ENCODE peak calls at places on chromosomes 16 and 17, in five cellular contexts. U, L, C, R and D are unnamed samples.

GRCh38 chr16:84052071-84052622 is 9.6 kb upstream of the SLC38A8 start:
- DNase-seq in L (no peak), U (no peak), R (no peak), C (no peak), D (no peak)

GRCh38 chr16:14244344-14245010 is 173.4 kb downstream of the MRTFB start:
- DNase-seq in R (no peak), U (peak; percentile 27), L (no peak), C (peak; percentile 50), D (no peak)

GRCh38 chr16:48433116-48433848 is 48.1 kb upstream of the SIAH1 start:
- DNase-seq in U (no peak), R (no peak), L (no peak), C (no peak), D (no peak)

GRCh38 chr16:20326336-20326735 is 977 bp downstream of the GP2 start:
- DNase-seq in R (no peak), L (no peak), C (no peak), U (no peak), D (no peak)

GRCh38 chr17:13283606-13284005 is 265.8 kb upstream of the ELAC2 start:
- DNase-seq in R (no peak), U (no peak), C (no peak), L (peak; percentile 30), D (no peak)

GRCh38 chr16:52591441-52592215 is 44.7 kb upstream of the TOX3 start:
- DNase-seq in C (no peak), L (no peak), R (no peak), U (no peak), D (no peak)

GRCh38 chr16:50498756-50499155 is 49.4 kb upstream of the NKD1 start:
- DNase-seq in C (peak; percentile 47), L (no peak), R (no peak), U (no peak), D (no peak)

GRCh38 chr17:42484304-42484703 is 25.6 kb downstream of the ATP6V0A1 start:
- DNase-seq in C (no peak), L (no peak), R (no peak), U (no peak), D (peak; percentile 56)

GRCh38 chr16:83441523-83441922 is 366.3 kb upstream of the HSBP1 start:
- DNase-seq in U (peak; percentile 3), L (no peak), R (no peak), C (peak; percentile 15), D (no peak)

GRCh38 chr16:84143784-84144199 is 1.2 kb downstream of the HSDL1 start:
- DNase-seq in U (no peak), R (no peak), L (peak; percentile 62), C (no peak), D (no peak)

GRCh38 chr17:14926073-14926472 is 339.1 kb downstream of the PMP22 start:
- DNase-seq in U (no peak), L (no peak), C (no peak), R (no peak), D (no peak)

GRCh38 chr16:10577305-10578202 is 2.8 kb downstream of the EMP2 start:
- DNase-seq in L (peak; percentile 42), U (no peak), R (no peak), C (peak; percentile 85), D (no peak)

GRCh38 chr17:56175299-56175935 is 22.1 kb downstream of the ANKFN1 start:
- DNase-seq in L (no peak), R (no peak), C (no peak), U (no peak), D (no peak)

GRCh38 chr16:49490321-49490705 is 116.7 kb downstream of the C16orf78 start:
- DNase-seq in C (no peak), R (no peak), U (no peak), L (no peak), D (no peak)

GRCh38 chr16:55240933-55241332 is 83.1 kb upstream of the IRX6 start:
- DNase-seq in U (no peak), C (no peak), L (peak; percentile 63), R (no peak), D (no peak)

GRCh38 chr17:5237541-5238016 is 2.9 kb upstream of the SCIMP start:
- DNase-seq in L (peak; percentile 93), C (peak; percentile 34), U (peak; percentile 78), R (peak; percentile 24), D (peak; percentile 63)

GRCh38 chr16:27951752-27952151 is 111.8 kb downstream of the GSG1L start:
- DNase-seq in R (no peak), C (peak; percentile 65), L (no peak), U (peak; percentile 8), D (no peak)

GRCh38 chr16:89031715-89032659 is 55.0 kb upstream of the CBFA2T3 start:
- DNase-seq in C (no peak), R (no peak), L (no peak), U (no peak), D (no peak)

GRCh38 chr17:63946440-63947363 is 14.6 kb upstream of the CD79B start:
- DNase-seq in R (peak; percentile 61), C (peak; percentile 15), U (peak; percentile 45), L (peak; percentile 78), D (peak; percentile 47)

GRCh38 chr17:65857713-65858112 is 296.3 kb upstream of the AXIN2 start:
- DNase-seq in U (no peak), R (no peak), L (no peak), C (peak; percentile 33), D (no peak)

GRCh38 chr17:83170571-83171260 is 91.3 kb downstream of the METRNL start:
- DNase-seq in R (no peak), C (no peak), L (no peak), U (no peak), D (no peak)

GRCh38 chr17:18950944-18951905 is 740 bp upstream of the SLC5A10 start:
- DNase-seq in R (no peak), U (no peak), L (no peak), C (peak; percentile 21), D (no peak)

GRCh38 chr17:35804658-35805192 is 4.6 kb upstream of the TAF15 start:
- DNase-seq in U (peak; percentile 95), R (peak; percentile 25), L (peak; percentile 95), C (peak; percentile 94), D (no peak)

GRCh38 chr16:89484088-89484501 is 6.3 kb downstream of the ANKRD11 start:
- DNase-seq in U (no peak), R (no peak), C (no peak), L (no peak), D (no peak)

GRCh38 chr17:72977768-72978417 is 114.6 kb downstream of the SLC39A11 start:
- DNase-seq in C (no peak), R (no peak), L (no peak), U (peak; percentile 43), D (no peak)

GRCh38 chr16:4217246-4218131 is 24.4 kb downstream of the SRL start:
- DNase-seq in R (no peak), L (no peak), U (peak; percentile 18), C (no peak), D (no peak)

DNA sequence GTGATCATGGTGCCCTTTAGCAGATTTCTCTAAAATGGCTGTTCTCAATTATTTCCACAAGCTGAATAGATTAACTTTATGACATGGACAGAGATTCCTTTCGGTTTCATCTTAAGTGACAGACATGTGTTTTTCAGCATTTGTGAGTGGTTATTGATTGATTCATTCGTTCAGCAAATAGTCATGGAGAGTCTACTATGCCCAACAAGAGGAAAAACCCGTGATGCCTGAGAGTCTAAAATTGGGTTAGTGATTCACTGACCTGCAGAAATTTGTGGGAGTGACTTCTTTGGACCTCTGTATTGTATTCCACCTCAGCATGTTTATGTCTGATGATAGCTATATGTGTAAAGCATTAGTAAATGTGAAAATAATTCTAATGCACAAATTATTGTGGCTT is 28.0 kb upstream of the DUSP14 start:
- DNase-seq in U (peak; percentile 16), L (no peak), C (peak; percentile 15), R (no peak), D (no peak)
- TF ChIP-seq CTCF in U (no peak), L (no peak), C (no peak), R (no peak), D (no peak)

GRCh38 chr17:80773243-80773991 is 218.2 kb upstream of the CHMP6 start:
- DNase-seq in R (no peak), U (no peak), C (peak; percentile 29), L (peak; percentile 44), D (no peak)
- TF ChIP-seq CTCF in R (no peak), U (no peak), C (peak; percentile 24), L (no peak), D (no peak)

GRCh38 chr16:16030449-16030848 is 81.0 kb downstream of the ABCC1 start:
- DNase-seq in L (no peak), C (no peak), R (no peak), U (no peak), D (no peak)

GRCh38 chr16:16036359-16036792 is 87.0 kb downstream of the ABCC1 start:
- DNase-seq in U (no peak), R (no peak), L (no peak), C (no peak), D (no peak)

GRCh38 chr16:16031401-16031800 is 82.0 kb downstream of the ABCC1 start:
- DNase-seq in L (no peak), R (no peak), C (no peak), U (no peak), D (no peak)

GRCh38 chr16:16032271-16032979 is 83.0 kb downstream of the ABCC1 start:
- DNase-seq in C (no peak), L (no peak), R (no peak), U (no peak), D (no peak)

GRCh38 chr16:16033208-16033717 is 83.8 kb downstream of the ABCC1 start:
- DNase-seq in L (no peak), U (no peak), R (no peak), C (no peak), D (peak; percentile 28)
- TF ChIP-seq CTCF in L (no peak), U (no peak), R (no peak), C (no peak), D (no peak)

GRCh38 chr17:79109584-79109983 is 35.0 kb downstream of the ENGASE start:
- DNase-seq in R (no peak), L (peak; percentile 56), U (no peak), C (no peak), D (no peak)
- TF ChIP-seq CTCF in R (peak; percentile 26), L (peak; percentile 68), U (no peak), C (peak; percentile 2), D (no peak)

GRCh38 chr16:85563515-85564276 is 49.4 kb upstream of the GSE1 start:
- DNase-seq in C (peak; percentile 34), L (no peak), U (peak; percentile 55), R (no peak), D (no peak)
- TF ChIP-seq CTCF in C (no peak), L (peak; percentile 51), U (peak; percentile 4), R (no peak), D (no peak)

GRCh38 chr17:67113481-67113880 is 69.1 kb downstream of the CACNG1 start:
- DNase-seq in L (no peak), R (no peak), C (no peak), U (no peak), D (no peak)

GRCh38 chr17:67111327-67111726 is 67.0 kb downstream of the CACNG1 start:
- DNase-seq in U (no peak), L (no peak), C (no peak), R (no peak), D (no peak)

GRCh38 chr17:67111808-67112207 is 67.5 kb downstream of the CACNG1 start:
- DNase-seq in R (no peak), U (no peak), L (no peak), C (no peak), D (no peak)

GRCh38 chr17:67119102-67119501 is 74.7 kb downstream of the CACNG1 start:
- DNase-seq in C (no peak), R (no peak), L (no peak), U (no peak), D (no peak)

GRCh38 chr17:67116045-67116575 is 71.8 kb downstream of the CACNG1 start:
- DNase-seq in C (no peak), U (no peak), R (no peak), L (no peak), D (no peak)
- TF ChIP-seq CTCF in C (no peak), U (no peak), R (peak; percentile 25), L (no peak), D (no peak)